ENCODE peak calls at places on chromosome 11, in seven cellular contexts. K is HAP-1; I is dermis blood vessel endothelial cell; T is NCI-H1105 treated with DMSO at 0.1 percent for 48 hours; W is activated T-cell treated with anti-CD3 and anti-CD28 coated beads, Interleukin-2, amount 50 U/mL, for 48 hours; Q is stimulated activated CD4-positive, alpha-beta T cell treated with anti-CD3 and anti-CD28 coated beads, Interleukin-4, amount 100 ng/mL, for 24 hours; M is stimulated activated CD8-positive, alpha-beta memory T cell treated with anti-CD3 and anti-CD28 coated beads, Interleukin-2, amount 100 ng/mL, for 48 hours. E is an unnamed sample.

GRCh38 chr11:12770966-12771597 is 96.9 kb downstream of the TEAD1 start:
- DNase-seq in I (no peak), Q (no peak), K (no peak), M (no peak), T (peak; percentile 31), W (no peak), E (no peak)

GRCh38 chr11:71240865-71241691 is 11.3 kb downstream of the SHANK2 start:
- DNase-seq in M (no peak), I (peak; percentile 64), K (no peak), Q (no peak), W (no peak), T (no peak), E (no peak)

GRCh38 chr11:1228183-1228821 is 5.4 kb downstream of the MUC5B start:
- DNase-seq in K (no peak), I (no peak), W (no peak), Q (no peak), T (no peak), M (no peak), E (no peak)

GRCh38 chr11:1256257-1257045 is 33.6 kb downstream of the MUC5B start:
- DNase-seq in W (no peak), K (no peak), I (no peak), M (no peak), T (no peak), Q (no peak), E (no peak)

GRCh38 chr11:67022341-67022933 is 497 bp upstream of the SYT12 start:
- DNase-seq in I (peak; percentile 46), T (peak; percentile 52), W (no peak), Q (no peak), M (no peak), K (no peak), E (no peak)

GRCh38 chr11:10658621-10659338 is 34.8 kb downstream of the IRAG1 start:
- DNase-seq in Q (no peak), I (peak; percentile 14), M (no peak), W (no peak), K (no peak), T (no peak), E (no peak)

GRCh38 chr11:129279326-129280026 is 87.4 kb upstream of the ARHGAP32 start:
- DNase-seq in T (peak; percentile 88), W (peak; percentile 70), Q (peak; percentile 51), K (peak; percentile 86), I (peak; percentile 84), M (peak; percentile 60), E (peak; percentile 64)

GRCh38 chr11:21948876-21949275 is 244.0 kb upstream of the ANO5 start:
- DNase-seq in I (no peak), M (no peak), Q (no peak), K (no peak), W (no peak), T (no peak), E (no peak)

GRCh38 chr11:103546236-103546635 is 437.0 kb downstream of the DYNC2H1 start:
- DNase-seq in T (peak; percentile 59), K (no peak), M (no peak), Q (no peak), W (no peak), I (no peak), E (no peak)

GRCh38 chr11:23151819-23152218 is 291.5 kb upstream of the CCDC179 start:
- DNase-seq in Q (no peak), T (no peak), I (no peak), K (no peak), W (no peak), M (no peak), E (no peak)

GRCh38 chr11:66981976-66982578 is 7.0 kb downstream of the C11orf86 start:
- DNase-seq in M (no peak), Q (peak; percentile 20), W (peak; percentile 43), K (peak; percentile 94), I (peak; percentile 94), T (peak; percentile 84), E (peak; percentile 78)